ENCODE peak calls at places on chromosomes 11 and 22, in four cellular contexts. Y, X, I and Z are unnamed samples. For H3K4me1, the result is how much of the 10 kb centered on the place peaks cover.

GRCh38 chr11:64670975-64671374 is 52.0 kb downstream of the NRXN2 start:
- DNase-seq in I (no peak), X (no peak), Y (no peak), Z (peak)

GRCh38 chr22:50473088-50473487 is 1.7 kb downstream of the SBF1 start:
- DNase-seq in Y (peak), X (no peak), I (no peak), Z (peak)

GRCh38 chr11:59416613-59417012 is 9.6 kb downstream of the OR5A2 start:
- DNase-seq in Y (no peak), X (no peak), I (no peak), Z (no peak)

GRCh38 chr11:6321961-6322362 is 1.7 kb upstream of the CAVIN3 start:
- DNase-seq in Y (peak), I (no peak), X (no peak), Z (no peak)

GRCh38 chr22:29370556-29370955 is 17.8 kb downstream of the AP1B1 start:
- DNase-seq in I (no peak), Y (no peak), X (no peak), Z (no peak)

GRCh38 chr11:123434262-123434661 is 4.2 kb downstream of the GRAMD1B start:
- DNase-seq in X (no peak), Y (no peak), I (no peak), Z (peak)

GRCh38 chr11:80023416-80023815 is 582.6 kb upstream of the TENM4 start:
- DNase-seq in X (no peak), I (no peak), Y (no peak), Z (no peak)

GRCh38 chr22:46673677-46674236 is 53.6 kb downstream of the GRAMD4 start:
- DNase-seq in I (no peak), X (no peak), Y (no peak), Z (no peak)

GRCh38 chr11:21659961-21660360 is 532.9 kb upstream of the ANO5 start:
- DNase-seq in I (no peak), X (no peak), Y (no peak), Z (no peak)

GRCh38 chr11:44619931-44620725 is 54.7 kb downstream of the CD82 start:
- DNase-seq in Y (no peak), X (peak), I (peak), Z (no peak)

GRCh38 chr11:70498976-70499801 is 100.9 kb downstream of the CTTN start:
- DNase-seq in I (no peak), Y (no peak), X (no peak), Z (no peak)

GRCh38 chr11:67266424-67267187 is at the start of gene GRK2:
- DNase-seq in Y (no peak), I (no peak), X (peak), Z (peak)

GRCh38 chr22:47294222-47294532 is 531.7 kb downstream of the TBC1D22A start:
- DNase-seq in I (no peak), Y (no peak), X (peak), Z (no peak)

GRCh38 chr11:33257160-33257896 is at the start of gene HIPK3:
- DNase-seq in I (peak), Y (no peak), X (peak), Z (peak)

GRCh38 chr11:94734563-94735275 is 33.4 kb upstream of the AMOTL1 start:
- DNase-seq in I (no peak), X (no peak), Y (no peak), Z (no peak)

GRCh38 chr22:49638788-49639187 is 188.9 kb downstream of the BRD1 start:
- DNase-seq in I (no peak), X (no peak), Y (no peak), Z (no peak)

GRCh38 chr11:75328426-75329277 is 22.8 kb downstream of the ARRB1 start:
- DNase-seq in X (peak), Y (peak), I (peak), Z (peak)

GRCh38 chr11:76049506-76049905 is 156.8 kb downstream of the WNT11 start:
- DNase-seq in I (no peak), X (no peak), Y (no peak), Z (no peak)

GRCh38 chr11:60872952-60873524 is 5.7 kb downstream of the ZP1 start:
- DNase-seq in X (peak), I (no peak), Y (no peak), Z (no peak)

GRCh38 chr11:119809346-119809745 is 80.3 kb upstream of the NECTIN1 start:
- DNase-seq in Y (no peak), I (no peak), X (no peak), Z (no peak)

GRCh38 chr11:93128574-93128973 is 69.2 kb downstream of the SLC36A4 start:
- DNase-seq in Y (no peak), I (no peak), X (no peak), Z (no peak)

GRCh38 chr11:6992457-6993431 is 27.4 kb downstream of the ZNF214 start:
- DNase-seq in I (no peak), X (no peak), Y (peak), Z (no peak)

GRCh38 chr11:14411818-14412217 is 52.8 kb upstream of the RRAS2 start:
- DNase-seq in I (peak), Y (no peak), X (no peak), Z (no peak)

GRCh38 chr11:94400075-94400838 is 962 bp downstream of the GPR83 start:
- DNase-seq in X (no peak), Y (no peak), I (no peak), Z (no peak)

GRCh38 chr22:35661377-35661937 is 13.2 kb downstream of the APOL6 start:
- DNase-seq in X (no peak), I (no peak), Y (no peak), Z (peak)

GRCh38 chr22:43409046-43409445 is 2.8 kb upstream of the MPPED1 start:
- DNase-seq in Y (no peak), I (no peak), X (no peak), Z (no peak)

GRCh38 chr11:27777013-27777412 is 76.8 kb upstream of the BDNF start:
- DNase-seq in Y (no peak), I (no peak), X (no peak), Z (no peak)

GRCh38 chr11:16001899-16002426 is 354.4 kb downstream of the SOX6 start:
- DNase-seq in X (peak), I (peak), Y (no peak), Z (peak)

DNA sequence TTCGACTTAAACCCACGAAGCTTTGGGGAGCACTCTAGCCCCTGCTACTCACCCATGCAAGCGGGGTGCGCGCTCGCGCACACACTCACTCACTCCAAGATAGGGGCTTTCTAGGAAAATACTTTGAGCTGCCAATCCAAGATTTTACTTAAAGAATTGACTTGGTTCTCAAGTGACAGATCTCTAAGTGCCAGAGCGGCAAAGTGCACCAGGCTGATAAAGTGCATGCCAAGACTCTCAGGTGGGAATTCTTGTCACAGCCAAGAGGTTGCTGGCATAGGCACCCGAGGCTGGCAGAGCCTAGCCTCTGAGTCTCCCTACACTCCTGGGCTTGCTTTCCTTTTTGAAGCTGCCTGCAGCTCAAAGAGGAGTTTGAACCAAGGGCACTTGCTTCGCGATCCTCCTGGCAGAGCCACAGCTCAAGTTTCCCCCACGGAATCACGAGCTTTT is 2.6 kb upstream of the ADM start:
- DNase-seq in X (peak), Y (no peak), I (peak), Z (peak)
- H3K4me1 ChIP-seq in X (half or more), Y (under half), I (under half), Z (under half)

DNA sequence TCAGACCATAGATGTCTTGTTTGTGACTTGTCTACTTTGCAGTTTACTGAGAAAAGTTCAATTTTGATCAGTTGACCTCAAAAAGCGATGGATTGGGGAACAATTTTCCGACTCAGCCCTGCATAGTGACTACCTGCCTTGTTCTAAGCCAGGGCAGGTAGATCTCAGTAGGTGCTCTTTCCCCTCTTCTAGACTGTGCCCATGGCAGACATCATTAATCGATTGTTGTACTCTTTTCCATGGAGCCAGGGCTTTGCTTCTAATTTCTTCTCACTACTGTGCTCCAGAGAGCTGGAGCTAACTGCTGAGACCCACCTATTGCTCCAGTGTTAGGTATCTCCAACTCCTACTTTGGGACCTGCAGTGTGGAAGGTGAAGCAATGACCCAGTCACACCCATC is 9.9 kb downstream of the RAB36 start:
- DNase-seq in I (no peak), X (no peak), Y (no peak), Z (no peak)
- H3K27ac ChIP-seq in I (no peak), X (no peak), Y (no peak), Z (no peak)

GRCh38 chr22:37894939-37895670 is 11.0 kb upstream of the MICALL1 start:
- DNase-seq in Y (no peak), I (peak), X (peak), Z (peak)

GRCh38 chr22:37897805-37898204 is 8.3 kb upstream of the MICALL1 start:
- DNase-seq in I (no peak), X (no peak), Y (no peak), Z (no peak)

GRCh38 chr22:37896939-37897338 is 9.2 kb upstream of the MICALL1 start:
- DNase-seq in Y (no peak), X (no peak), I (no peak), Z (no peak)

GRCh38 chr22:37898441-37899181 is 7.5 kb upstream of the MICALL1 start:
- DNase-seq in X (peak), Y (no peak), I (peak), Z (no peak)

DNA sequence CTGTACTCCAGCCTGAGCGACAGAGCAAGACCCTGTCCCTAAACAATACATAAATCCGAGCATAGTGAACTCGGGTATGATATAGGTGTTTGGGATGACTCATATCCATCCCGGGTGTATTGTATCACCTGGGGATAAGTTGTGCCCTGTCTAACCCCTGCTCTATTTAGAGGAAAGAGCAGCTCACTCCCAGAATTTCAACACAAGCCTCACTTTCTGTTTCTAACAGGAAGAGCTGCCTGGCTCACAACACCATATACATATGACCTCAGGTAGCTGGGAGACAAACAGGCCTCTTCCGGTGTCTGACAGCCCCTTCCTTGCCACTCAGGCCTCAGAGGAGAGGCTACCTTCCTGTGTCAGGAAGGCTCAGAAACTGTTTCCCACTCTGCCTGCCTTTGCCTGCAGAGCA is 9.9 kb upstream of the MICALL1 start:
- DNase-seq in Y (no peak), X (peak), I (peak), Z (peak)
- H3K4me1 ChIP-seq in Y (under half), X (half or more), I (under half), Z (under half)

GRCh38 chr22:32828561-32828960 is 27.1 kb downstream of the TIMP3 start:
- DNase-seq in I (no peak), X (no peak), Y (no peak), Z (no peak)

GRCh38 chr22:32829451-32829851 is 27.9 kb downstream of the TIMP3 start:
- DNase-seq in X (no peak), Y (no peak), I (no peak), Z (no peak)

GRCh38 chr22:32826537-32826936 is 25.0 kb downstream of the TIMP3 start:
- DNase-seq in I (no peak), X (no peak), Y (no peak), Z (no peak)

GRCh38 chr22:32828150-32828549 is 26.6 kb downstream of the TIMP3 start:
- DNase-seq in I (no peak), Y (no peak), X (no peak), Z (no peak)

GRCh38 chr22:32827061-32827602 is 25.6 kb downstream of the TIMP3 start:
- DNase-seq in Y (no peak), X (no peak), I (no peak), Z (no peak)
- H3K27ac ChIP-seq in Y (no peak), X (no peak), I (peak), Z (no peak)

GRCh38 chr11:114132944-114133394 is 73.5 kb downstream of the ZBTB16 start:
- DNase-seq in I (no peak), Y (no peak), X (no peak), Z (no peak)
- H3K4me1 ChIP-seq in I (under half), Y (under half), X (half or more), Z (under half)

GRCh38 chr11:2775626-2776350 is 76.0 kb upstream of the KCNQ1OT1 start:
- DNase-seq in I (peak), Y (no peak), X (peak), Z (no peak)

GRCh38 chr11:2777396-2777795 is 77.6 kb upstream of the KCNQ1OT1 start:
- DNase-seq in Y (no peak), X (peak), I (peak), Z (no peak)

GRCh38 chr11:2777871-2778629 is 78.3 kb upstream of the KCNQ1OT1 start:
- DNase-seq in X (peak), I (peak), Y (no peak), Z (no peak)

GRCh38 chr11:2775083-2775625 is 75.4 kb upstream of the KCNQ1OT1 start:
- DNase-seq in Y (no peak), X (peak), I (peak), Z (no peak)

GRCh38 chr11:2776351-2777061 is 76.7 kb upstream of the KCNQ1OT1 start:
- DNase-seq in Y (no peak), I (peak), X (peak), Z (no peak)
- H3K27ac ChIP-seq in Y (no peak), I (no peak), X (no peak), Z (no peak)